ENCODE peak calls at places on chromosomes 11 and 22, in six cellular contexts. K is DMS153; V is CD8-positive, alpha-beta memory T cell; U is type B pancreatic cell; N is uterus; F is RKO. L is an unnamed sample.

GRCh38 chr11:1013628-1013935 is 22.9 kb downstream of the MUC6 start:
- DNase-seq in K (no peak), V (no peak), U (no peak), N (no peak), F (no peak), L (no peak)

GRCh38 chr22:46587067-46587471 is 33.1 kb upstream of the GRAMD4 start:
- DNase-seq in K (no peak), V (no peak), U (no peak), N (no peak), F (no peak), L (peak; percentile 48)

GRCh38 chr22:48070760-48071159 is 1308.3 kb downstream of the TBC1D22A start:
- DNase-seq in K (no peak), V (no peak), U (no peak), N (no peak), F (no peak), L (no peak)

GRCh38 chr22:46004105-46004866 is 27.3 kb upstream of the WNT7B start:
- DNase-seq in K (no peak), V (no peak), U (no peak), N (no peak), F (no peak), L (no peak)

GRCh38 chr11:120386318-120386717 is 50.1 kb downstream of the ARHGEF12 start:
- DNase-seq in K (no peak), V (no peak), U (no peak), N (no peak), F (no peak), L (no peak)

GRCh38 chr22:18975434-18976196 is 39.5 kb upstream of the PRODH start:
- DNase-seq in K (no peak), V (no peak), U (no peak), N (no peak), F (no peak), L (no peak)

GRCh38 chr11:76892305-76892704 is 31.6 kb downstream of the ACER3 start:
- DNase-seq in K (no peak), V (no peak), U (no peak), N (no peak), F (no peak), L (no peak)

GRCh38 chr22:43837666-43838065 is 24.6 kb downstream of the SULT4A1 start:
- DNase-seq in K (no peak), V (no peak), U (no peak), N (no peak), F (no peak), L (no peak)

GRCh38 chr11:67503119-67504022 is 1.8 kb downstream of the PITPNM1 start:
- DNase-seq in K (no peak), V (no peak), U (peak; percentile 60), N (no peak), F (no peak), L (no peak)

GRCh38 chr11:68266121-68266891 is 5.5 kb downstream of the C11orf24 start:
- DNase-seq in K (no peak), V (no peak), U (no peak), N (no peak), F (no peak), L (no peak)

GRCh38 chr22:17707526-17707925 is 66.7 kb downstream of the BID start:
- DNase-seq in K (no peak), V (no peak), U (no peak), N (no peak), F (peak; percentile 20), L (no peak)

GRCh38 chr22:29152045-29152380 is 53.7 kb upstream of the EMID1 start:
- DNase-seq in K (no peak), V (no peak), U (no peak), N (no peak), F (no peak), L (no peak)

L was measured in heart left ventricle.